ENCODE peak calls at places on chromosomes 3 and 15, in ten cellular contexts. L is K562; H is BJ; F is fibroblast of the aortic adventitia; B is lung; O is NCI-H510A; K is T-helper 17 cell; J is stimulated activated CD8-positive, alpha-beta memory T cell treated with anti-CD3 and anti-CD28 coated beads, Interleukin-7, amount 100 ng/mL, for 1 hour; S is T-helper 1 cell; G is HuH-7.5. I is an unnamed sample.

GRCh38 chr15:65426216-65426853 is 3.6 kb upstream of the IGDCC4 start:
- DNase-seq in L (no peak), H (no peak), F (no peak), B (no peak), O (no peak), K (no peak), J (no peak), S (no peak), G (no peak), I (no peak)

GRCh38 chr3:165523801-165524200 is 313.4 kb downstream of the BCHE start:
- DNase-seq in L (no peak), H (no peak), F (peak), B (no peak), O (no peak), K (no peak), J (no peak), S (no peak), G (no peak), I (no peak)

GRCh38 chr3:23620044-23620443 is 185.7 kb upstream of the UBE2E1 start:
- DNase-seq in L (peak), H (no peak), F (peak), B (no peak), O (no peak), K (no peak), J (no peak), S (no peak), G (no peak), I (no peak)

GRCh38 chr3:140103166-140103565 is 168.2 kb downstream of the CLSTN2 start:
- DNase-seq in L (no peak), H (no peak), F (no peak), B (no peak), O (no peak), K (no peak), J (no peak), S (no peak), G (no peak), I (no peak)

GRCh38 chr3:162211470-162211869 is 714.9 kb downstream of the OTOL1 start:
- DNase-seq in L (no peak), H (peak), F (no peak), B (no peak), O (no peak), K (no peak), J (no peak), S (no peak), G (no peak), I (no peak)

GRCh38 chr3:150005243-150006102 is 34.8 kb upstream of the PFN2 start:
- DNase-seq in L (no peak), H (peak), F (peak), B (no peak), O (no peak), K (no peak), J (no peak), S (no peak), G (no peak), I (no peak)

GRCh38 chr3:10933958-10934481 is 58.5 kb upstream of the SLC6A1 start:
- DNase-seq in L (no peak), H (no peak), F (no peak), B (no peak), O (no peak), K (no peak), J (no peak), S (no peak), G (no peak), I (no peak)

GRCh38 chr15:67085818-67086649 is 20.6 kb downstream of the SMAD3 start:
- DNase-seq in L (peak), H (peak), F (peak), B (no peak), O (no peak), K (no peak), J (no peak), S (no peak), G (no peak), I (no peak)

GRCh38 chr15:71411538-71412482 is 296.5 kb downstream of the THSD4 start:
- DNase-seq in L (no peak), H (peak), F (peak), B (peak), O (no peak), K (no peak), J (no peak), S (no peak), G (no peak), I (no peak)

GRCh38 chr3:27354588-27355203 is 14.5 kb downstream of the NEK10 start:
- DNase-seq in L (no peak), H (no peak), F (no peak), B (no peak), O (no peak), K (no peak), J (no peak), S (no peak), G (no peak), I (no peak)

GRCh38 chr3:187696036-187696435 is 6.3 kb downstream of the RTP2 start:
- DNase-seq in L (no peak), H (no peak), F (no peak), B (no peak), O (no peak), K (no peak), J (no peak), S (no peak), G (no peak), I (no peak)

GRCh38 chr15:67915374-67916050 is 75.7 kb upstream of the RNU6-1 start:
- DNase-seq in L (no peak), H (no peak), F (peak), B (peak), O (peak), K (no peak), J (no peak), S (no peak), G (peak), I (no peak)

GRCh38 chr3:184160456-184160855 is 5.3 kb downstream of the DVL3 start:
- DNase-seq in L (peak), H (no peak), F (peak), B (no peak), O (no peak), K (no peak), J (no peak), S (no peak), G (no peak), I (no peak)

GRCh38 chr15:39376371-39376909 is 204.4 kb upstream of the THBS1 start:
- DNase-seq in L (no peak), H (peak), F (no peak), B (no peak), O (no peak), K (no peak), J (no peak), S (no peak), G (no peak), I (no peak)

I was measured in D341Med.